ENCODE peak calls at places on chromosomes 7 and 10, in six cellular contexts. One of them, this sample, is unnamed.

GRCh38 chr7:132422502-132423101 is 153.7 kb downstream of the PLXNA4 start:
- DNase-seq in esophagus squamous epithelium: no peak
- DNase-seq in astrocyte of the cerebellum: no peak
- DNase-seq in cardiac fibroblast: peak
- DNase-seq in A549: no peak
- DNase-seq in upper lobe of right lung: no peak
- DNase-seq in this sample: no peak

GRCh38 chr10:31490858-31491504 is 172.0 kb downstream of the ZEB1 start:
- DNase-seq in upper lobe of right lung: no peak
- DNase-seq in esophagus squamous epithelium: no peak
- DNase-seq in A549: no peak
- DNase-seq in cardiac fibroblast: peak
- DNase-seq in astrocyte of the cerebellum: peak
- DNase-seq in this sample: peak

GRCh38 chr7:8190121-8190895 is 71.7 kb downstream of the ICA1 start:
- DNase-seq in astrocyte of the cerebellum: peak
- DNase-seq in A549: no peak
- DNase-seq in esophagus squamous epithelium: no peak
- DNase-seq in cardiac fibroblast: peak
- DNase-seq in upper lobe of right lung: no peak
- DNase-seq in this sample: peak

GRCh38 chr7:13991791-13992620 is 2.5 kb upstream of the ETV1 start:
- DNase-seq in astrocyte of the cerebellum: no peak
- DNase-seq in upper lobe of right lung: no peak
- DNase-seq in A549: no peak
- DNase-seq in esophagus squamous epithelium: no peak
- DNase-seq in cardiac fibroblast: peak
- DNase-seq in this sample: no peak

GRCh38 chr10:24904830-24905229 is 47.6 kb downstream of the PRTFDC1 start:
- DNase-seq in astrocyte of the cerebellum: no peak
- DNase-seq in esophagus squamous epithelium: no peak
- DNase-seq in cardiac fibroblast: no peak
- DNase-seq in upper lobe of right lung: no peak
- DNase-seq in A549: no peak
- DNase-seq in this sample: no peak

GRCh38 chr7:26794541-26794940 is 69.8 kb downstream of the SKAP2 start:
- DNase-seq in esophagus squamous epithelium: no peak
- DNase-seq in upper lobe of right lung: no peak
- DNase-seq in A549: no peak
- DNase-seq in astrocyte of the cerebellum: no peak
- DNase-seq in cardiac fibroblast: no peak
- DNase-seq in this sample: no peak

GRCh38 chr7:37540917-37541316 is 92.3 kb upstream of the ELMO1 start:
- DNase-seq in A549: no peak
- DNase-seq in upper lobe of right lung: no peak
- DNase-seq in cardiac fibroblast: no peak
- DNase-seq in astrocyte of the cerebellum: no peak
- DNase-seq in esophagus squamous epithelium: no peak
- DNase-seq in this sample: no peak

GRCh38 chr7:150341263-150342118 is at the start of gene RARRES2:
- DNase-seq in A549: no peak
- DNase-seq in astrocyte of the cerebellum: no peak
- DNase-seq in upper lobe of right lung: peak
- DNase-seq in cardiac fibroblast: peak
- DNase-seq in esophagus squamous epithelium: no peak
- DNase-seq in this sample: no peak

GRCh38 chr7:28957064-28957821 is 887 bp downstream of the TRIL start:
- DNase-seq in cardiac fibroblast: peak
- DNase-seq in upper lobe of right lung: peak
- DNase-seq in esophagus squamous epithelium: no peak
- DNase-seq in astrocyte of the cerebellum: no peak
- DNase-seq in A549: no peak
- DNase-seq in this sample: no peak

GRCh38 chr7:108234281-108234680 is 104.1 kb upstream of the LAMB4 start:
- DNase-seq in cardiac fibroblast: peak
- DNase-seq in esophagus squamous epithelium: no peak
- DNase-seq in upper lobe of right lung: no peak
- DNase-seq in astrocyte of the cerebellum: no peak
- DNase-seq in A549: no peak
- DNase-seq in this sample: no peak

GRCh38 chr7:131895541-131896173 is 339.2 kb upstream of the PODXL start:
- DNase-seq in esophagus squamous epithelium: no peak
- DNase-seq in cardiac fibroblast: peak
- DNase-seq in upper lobe of right lung: no peak
- DNase-seq in A549: peak
- DNase-seq in astrocyte of the cerebellum: peak
- DNase-seq in this sample: peak

GRCh38 chr10:110357252-110357780 is 52.6 kb upstream of the SMNDC1 start:
- DNase-seq in esophagus squamous epithelium: no peak
- DNase-seq in astrocyte of the cerebellum: peak
- DNase-seq in upper lobe of right lung: no peak
- DNase-seq in A549: no peak
- DNase-seq in cardiac fibroblast: peak
- DNase-seq in this sample: peak

GRCh38 chr10:18659784-18660561 is 742 bp downstream of the ARL5B start:
- DNase-seq in esophagus squamous epithelium: no peak
- DNase-seq in upper lobe of right lung: no peak
- DNase-seq in A549: no peak
- DNase-seq in cardiac fibroblast: peak
- DNase-seq in astrocyte of the cerebellum: no peak
- DNase-seq in this sample: no peak

GRCh38 chr10:17276756-17277424 is 48.8 kb downstream of the VIM start:
- DNase-seq in esophagus squamous epithelium: no peak
- DNase-seq in cardiac fibroblast: no peak
- DNase-seq in upper lobe of right lung: no peak
- DNase-seq in astrocyte of the cerebellum: no peak
- DNase-seq in A549: no peak
- DNase-seq in this sample: no peak

GRCh38 chr7:46810986-46811385 is 770.9 kb downstream of the TNS3 start:
- DNase-seq in astrocyte of the cerebellum: no peak
- DNase-seq in upper lobe of right lung: no peak
- DNase-seq in cardiac fibroblast: no peak
- DNase-seq in A549: no peak
- DNase-seq in esophagus squamous epithelium: no peak
- DNase-seq in this sample: no peak

GRCh38 chr7:80922254-80923049 is 3.6 kb upstream of the SEMA3C start:
- DNase-seq in A549: no peak
- DNase-seq in upper lobe of right lung: no peak
- DNase-seq in cardiac fibroblast: no peak
- DNase-seq in astrocyte of the cerebellum: no peak
- DNase-seq in esophagus squamous epithelium: no peak
- DNase-seq in this sample: no peak

GRCh38 chr7:80921130-80921529 is 2.3 kb upstream of the SEMA3C start:
- DNase-seq in cardiac fibroblast: peak
- DNase-seq in A549: no peak
- DNase-seq in esophagus squamous epithelium: no peak
- DNase-seq in astrocyte of the cerebellum: no peak
- DNase-seq in upper lobe of right lung: no peak
- DNase-seq in this sample: no peak

GRCh38 chr7:80918909-80919721 is at the start of gene SEMA3C:
- DNase-seq in upper lobe of right lung: peak
- DNase-seq in cardiac fibroblast: peak
- DNase-seq in astrocyte of the cerebellum: peak
- DNase-seq in esophagus squamous epithelium: peak
- DNase-seq in A549: peak
- DNase-seq in this sample: peak

GRCh38 chr7:80918406-80918805 is 445 bp downstream of the SEMA3C start:
- DNase-seq in A549: no peak
- DNase-seq in esophagus squamous epithelium: no peak
- DNase-seq in upper lobe of right lung: no peak
- DNase-seq in astrocyte of the cerebellum: no peak
- DNase-seq in cardiac fibroblast: peak
- DNase-seq in this sample: no peak

GRCh38 chr7:80916770-80917681 is 1.8 kb downstream of the SEMA3C start:
- DNase-seq in A549: peak
- DNase-seq in cardiac fibroblast: peak
- DNase-seq in esophagus squamous epithelium: no peak
- DNase-seq in astrocyte of the cerebellum: peak
- DNase-seq in upper lobe of right lung: no peak
- DNase-seq in this sample: no peak
- TF ChIP-seq CTCF in A549: peak
- TF ChIP-seq CTCF in cardiac fibroblast: peak
- TF ChIP-seq CTCF in esophagus squamous epithelium: peak
- TF ChIP-seq CTCF in astrocyte of the cerebellum: peak
- TF ChIP-seq CTCF in upper lobe of right lung: peak
- TF ChIP-seq CTCF in this sample: peak

GRCh38 chr7:84490661-84491060 is 296.1 kb upstream of the SEMA3A start:
- DNase-seq in cardiac fibroblast: peak
- DNase-seq in esophagus squamous epithelium: no peak
- DNase-seq in upper lobe of right lung: no peak
- DNase-seq in A549: no peak
- DNase-seq in astrocyte of the cerebellum: peak
- DNase-seq in this sample: peak
- TF ChIP-seq CTCF in cardiac fibroblast: no peak
- TF ChIP-seq CTCF in esophagus squamous epithelium: no peak
- TF ChIP-seq CTCF in upper lobe of right lung: no peak
- TF ChIP-seq CTCF in A549: no peak
- TF ChIP-seq CTCF in astrocyte of the cerebellum: peak
- TF ChIP-seq CTCF in this sample: peak

GRCh38 chr7:5421626-5422323 is 1.9 kb downstream of the TNRC18 start:
- DNase-seq in cardiac fibroblast: peak
- DNase-seq in esophagus squamous epithelium: no peak
- DNase-seq in A549: peak
- DNase-seq in astrocyte of the cerebellum: no peak
- DNase-seq in upper lobe of right lung: peak
- DNase-seq in this sample: no peak

GRCh38 chr7:5422324-5423271 is 1.0 kb downstream of the TNRC18 start:
- DNase-seq in upper lobe of right lung: peak
- DNase-seq in A549: peak
- DNase-seq in cardiac fibroblast: peak
- DNase-seq in esophagus squamous epithelium: no peak
- DNase-seq in astrocyte of the cerebellum: no peak
- DNase-seq in this sample: no peak

GRCh38 chr7:5423844-5424688 is 432 bp upstream of the TNRC18 start:
- DNase-seq in upper lobe of right lung: peak
- DNase-seq in esophagus squamous epithelium: peak
- DNase-seq in astrocyte of the cerebellum: peak
- DNase-seq in cardiac fibroblast: peak
- DNase-seq in A549: peak
- DNase-seq in this sample: peak

GRCh38 chr7:5424689-5425506 is 1.3 kb upstream of the TNRC18 start:
- DNase-seq in esophagus squamous epithelium: no peak
- DNase-seq in A549: no peak
- DNase-seq in upper lobe of right lung: peak
- DNase-seq in cardiac fibroblast: peak
- DNase-seq in astrocyte of the cerebellum: no peak
- DNase-seq in this sample: no peak

DNA sequence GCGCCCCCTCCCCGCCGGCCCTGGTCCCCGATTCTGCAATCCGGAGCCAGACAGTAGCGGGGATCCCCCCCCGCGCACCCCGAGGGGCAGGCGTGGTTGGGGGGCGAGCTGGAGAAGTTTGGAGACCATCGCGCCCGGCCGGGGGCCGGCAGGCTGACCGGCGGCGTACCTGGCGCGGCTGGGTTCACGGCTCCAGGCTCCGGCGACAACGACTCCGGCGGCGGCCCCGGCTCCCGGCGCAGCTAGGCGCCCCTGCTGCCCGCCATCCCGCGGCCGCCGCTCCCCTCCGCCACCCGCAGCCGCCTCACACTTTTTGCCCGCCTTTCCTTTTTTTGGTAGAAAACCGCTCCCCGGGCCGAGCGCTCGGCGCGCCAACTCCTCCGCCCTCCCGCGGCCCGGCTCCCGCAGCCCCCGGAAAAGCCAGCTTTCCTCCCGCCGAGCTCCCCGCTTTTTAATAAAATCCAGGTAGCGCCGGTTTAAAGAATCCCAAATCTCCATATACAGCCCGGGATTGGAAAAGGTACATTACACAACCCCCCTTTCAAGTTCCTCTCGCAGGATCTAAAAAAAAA is at the start of gene TNRC18:
- DNase-seq in upper lobe of right lung: peak
- DNase-seq in cardiac fibroblast: no peak
- DNase-seq in A549: peak
- DNase-seq in esophagus squamous epithelium: no peak
- DNase-seq in astrocyte of the cerebellum: no peak
- DNase-seq in this sample: no peak
- TF ChIP-seq CTCF in upper lobe of right lung: no peak
- TF ChIP-seq CTCF in cardiac fibroblast: no peak
- TF ChIP-seq CTCF in A549: no peak
- TF ChIP-seq CTCF in esophagus squamous epithelium: no peak
- TF ChIP-seq CTCF in astrocyte of the cerebellum: no peak
- TF ChIP-seq CTCF in this sample: no peak

GRCh38 chr7:4726568-4726967 is 44.5 kb downstream of the FOXK1 start:
- DNase-seq in upper lobe of right lung: no peak
- DNase-seq in esophagus squamous epithelium: no peak
- DNase-seq in astrocyte of the cerebellum: no peak
- DNase-seq in cardiac fibroblast: no peak
- DNase-seq in A549: no peak
- DNase-seq in this sample: no peak

GRCh38 chr7:4724648-4725013 is 42.5 kb downstream of the FOXK1 start:
- DNase-seq in esophagus squamous epithelium: no peak
- DNase-seq in cardiac fibroblast: peak
- DNase-seq in A549: peak
- DNase-seq in astrocyte of the cerebellum: no peak
- DNase-seq in upper lobe of right lung: no peak
- DNase-seq in this sample: no peak

GRCh38 chr7:4722960-4723359 is 40.9 kb downstream of the FOXK1 start:
- DNase-seq in A549: no peak
- DNase-seq in cardiac fibroblast: no peak
- DNase-seq in esophagus squamous epithelium: no peak
- DNase-seq in upper lobe of right lung: no peak
- DNase-seq in astrocyte of the cerebellum: no peak
- DNase-seq in this sample: no peak

GRCh38 chr7:4726051-4726450 is 44.0 kb downstream of the FOXK1 start:
- DNase-seq in esophagus squamous epithelium: no peak
- DNase-seq in astrocyte of the cerebellum: no peak
- DNase-seq in A549: no peak
- DNase-seq in upper lobe of right lung: no peak
- DNase-seq in cardiac fibroblast: peak
- DNase-seq in this sample: no peak

DNA sequence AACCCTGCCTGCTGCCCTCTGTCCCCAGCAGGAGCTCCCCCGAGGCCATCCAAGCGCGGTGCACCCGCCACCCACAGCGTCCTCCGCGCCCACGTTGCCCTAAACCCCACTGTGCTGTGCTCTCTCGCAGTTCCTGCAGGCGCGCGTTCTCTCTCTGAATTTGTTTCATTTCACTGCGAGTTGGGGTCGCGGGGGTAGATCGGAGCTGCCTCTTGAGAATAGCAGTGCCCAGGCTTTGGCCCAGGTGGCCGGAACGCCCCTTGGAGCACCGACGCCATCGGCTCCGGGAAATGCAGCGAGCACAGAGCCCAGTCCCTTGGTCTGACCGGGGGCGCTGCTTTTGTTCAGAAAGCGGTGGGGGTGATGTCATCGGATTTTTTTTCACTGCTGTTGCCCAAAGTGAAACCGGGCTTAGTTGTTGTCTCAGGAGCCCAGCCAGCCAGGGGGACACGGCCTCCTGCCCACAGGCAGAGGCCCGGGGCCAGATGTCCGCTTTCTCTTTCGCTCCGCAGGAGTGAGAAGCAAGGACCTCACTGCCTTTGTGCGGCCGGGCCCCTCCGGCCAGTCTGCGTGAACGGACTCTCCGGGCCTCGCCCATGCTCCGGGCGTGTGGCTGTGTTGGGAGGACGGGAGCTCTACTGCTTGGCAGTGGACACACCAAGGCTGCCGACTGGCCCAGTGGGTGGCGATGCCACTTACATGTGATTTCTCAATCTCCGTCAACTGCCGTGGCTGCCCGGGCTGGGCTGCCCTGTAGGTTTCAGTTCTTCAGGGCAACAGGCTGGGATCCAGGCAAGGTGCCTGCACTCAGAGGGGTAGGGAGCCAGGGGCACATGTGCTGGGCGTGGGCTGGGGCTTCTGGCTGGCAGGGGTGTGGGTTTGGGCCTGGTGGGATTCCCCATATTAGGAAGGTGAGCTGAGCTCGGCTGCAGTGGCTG is 43.2 kb downstream of the FOXK1 start:
- DNase-seq in astrocyte of the cerebellum: peak
- DNase-seq in upper lobe of right lung: peak
- DNase-seq in cardiac fibroblast: peak
- DNase-seq in esophagus squamous epithelium: no peak
- DNase-seq in A549: peak
- DNase-seq in this sample: peak
- TF ChIP-seq CTCF in astrocyte of the cerebellum: no peak
- TF ChIP-seq CTCF in upper lobe of right lung: no peak
- TF ChIP-seq CTCF in cardiac fibroblast: no peak
- TF ChIP-seq CTCF in esophagus squamous epithelium: no peak
- TF ChIP-seq CTCF in A549: peak
- TF ChIP-seq CTCF in this sample: peak

This sample was measured in AG09319.